ENCODE peak calls at places on chromosomes 16 and 17, in ten cellular contexts. F, H, E, K, V, P, S, J, B and N are unnamed samples.

GRCh38 chr16:58426960-58427359 is 34.7 kb downstream of the GINS3 start:
- DNase-seq in F (no peak), P (no peak), B (no peak), H (no peak), S (no peak), E (no peak), J (no peak), K (no peak), V (no peak), N (no peak)

GRCh38 chr17:78324391-78325075 is 35.3 kb downstream of the SOCS3 start:
- DNase-seq in V (peak), K (peak), H (peak), P (no peak), S (no peak), E (no peak), J (no peak), F (no peak), B (no peak), N (peak)

GRCh38 chr16:82773018-82773417 is 146.2 kb downstream of the CDH13 start:
- DNase-seq in K (no peak), F (no peak), J (no peak), P (no peak), H (no peak), B (no peak), S (no peak), E (no peak), V (no peak), N (no peak)

GRCh38 chr17:10149573-10150399 is 48.6 kb downstream of the GAS7 start:
- DNase-seq in B (peak), P (no peak), V (no peak), J (no peak), F (peak), E (no peak), H (peak), K (no peak), S (no peak), N (peak)

GRCh38 chr16:4694664-4695451 is 1.5 kb downstream of the NUDT16L1 start:
- DNase-seq in V (no peak), K (peak), S (peak), B (no peak), E (no peak), J (no peak), F (no peak), H (peak), P (no peak), N (no peak)

GRCh38 chr17:30565073-30565935 is 88.1 kb downstream of the GOSR1 start:
- DNase-seq in J (peak), P (no peak), S (no peak), E (no peak), B (no peak), K (no peak), F (no peak), H (peak), V (no peak), N (peak)

GRCh38 chr17:82985973-82986372 is 93.4 kb upstream of the METRNL start:
- DNase-seq in P (peak), H (peak), F (peak), S (peak), J (peak), V (peak), E (no peak), B (no peak), K (no peak), N (no peak)

GRCh38 chr17:42891539-42892152 is 9.0 kb upstream of the G6PC1 start:
- DNase-seq in P (no peak), V (peak), K (no peak), B (no peak), F (no peak), E (no peak), J (peak), H (peak), S (no peak), N (no peak)